ENCODE peak calls at places on chromosome 1, in ten cellular contexts. D is kidney, R is stomach, Y is A549, E is left ventricle myocardium inferior, K is lower lobe of right lung, T is fibroblast of lung, A is heart right ventricle, H is hepatocyte, X is uterus. N is an unnamed sample. For H3K4me1, the result is how much of the 10 kb centered on the place peaks cover.

GRCh38 chr1:117599822-117600221 is 6.0 kb upstream of the TENT5C start:
- DNase-seq in H (no peak), R (no peak), Y (no peak), E (peak), X (peak), A (no peak), D (no peak), T (no peak), K (no peak), N (no peak)

GRCh38 chr1:157968951-157969350 is 24.5 kb upstream of the KIRREL1 start:
- DNase-seq in H (no peak), R (no peak), X (no peak), E (no peak), D (no peak), Y (peak), A (no peak), K (no peak), T (peak), N (no peak)

GRCh38 chr1:37306461-37306860 is 167.9 kb upstream of the ZC3H12A start:
- DNase-seq in K (no peak), Y (no peak), A (no peak), E (no peak), R (no peak), D (no peak), T (peak), X (peak), H (no peak), N (no peak)

GRCh38 chr1:232292246-232292645 is 337.7 kb downstream of the SIPA1L2 start:
- DNase-seq in R (no peak), X (no peak), Y (no peak), E (no peak), A (no peak), D (no peak), H (no peak), T (no peak), K (no peak), N (no peak)

GRCh38 chr1:225700164-225700740 is 47.3 kb upstream of the ENAH start:
- DNase-seq in H (peak), E (no peak), X (no peak), R (no peak), K (no peak), T (peak), A (no peak), D (no peak), Y (peak), N (no peak)

GRCh38 chr1:6221210-6221784 is 14.5 kb downstream of the ICMT start:
- DNase-seq in D (peak), R (no peak), E (no peak), Y (no peak), A (no peak), H (no peak), X (no peak), T (no peak), K (no peak), N (no peak)

GRCh38 chr1:63855942-63856341 is 82.1 kb downstream of the ROR1 start:
- DNase-seq in K (no peak), T (no peak), R (no peak), Y (no peak), E (no peak), D (no peak), H (no peak), A (no peak), X (no peak), N (no peak)

GRCh38 chr1:24027838-24028468 is 47.8 kb upstream of the SRSF10 start:
- DNase-seq in D (no peak), T (peak), K (no peak), R (no peak), Y (no peak), A (no peak), X (no peak), H (peak), E (no peak), N (no peak)

GRCh38 chr1:228902781-228903572 is 167.7 kb downstream of the RHOU start:
- DNase-seq in K (peak), D (peak), H (peak), X (peak), E (peak), Y (peak), T (peak), A (peak), R (peak), N (peak)

GRCh38 chr1:174743654-174744561 is 255.8 kb upstream of the CACYBP start:
- DNase-seq in H (peak), T (peak), E (no peak), Y (peak), K (no peak), R (no peak), A (no peak), X (no peak), D (no peak), N (no peak)

GRCh38 chr1:66693856-66694255 is 58.4 kb upstream of the DYNLT5 start:
- DNase-seq in X (no peak), E (no peak), D (no peak), H (no peak), K (no peak), A (no peak), T (no peak), R (no peak), Y (no peak), N (no peak)

GRCh38 chr1:8065369-8065768 is 39.3 kb upstream of the ERRFI1 start:
- DNase-seq in E (no peak), A (no peak), T (no peak), X (no peak), Y (no peak), D (no peak), K (no peak), H (no peak), R (no peak), N (no peak)

DNA sequence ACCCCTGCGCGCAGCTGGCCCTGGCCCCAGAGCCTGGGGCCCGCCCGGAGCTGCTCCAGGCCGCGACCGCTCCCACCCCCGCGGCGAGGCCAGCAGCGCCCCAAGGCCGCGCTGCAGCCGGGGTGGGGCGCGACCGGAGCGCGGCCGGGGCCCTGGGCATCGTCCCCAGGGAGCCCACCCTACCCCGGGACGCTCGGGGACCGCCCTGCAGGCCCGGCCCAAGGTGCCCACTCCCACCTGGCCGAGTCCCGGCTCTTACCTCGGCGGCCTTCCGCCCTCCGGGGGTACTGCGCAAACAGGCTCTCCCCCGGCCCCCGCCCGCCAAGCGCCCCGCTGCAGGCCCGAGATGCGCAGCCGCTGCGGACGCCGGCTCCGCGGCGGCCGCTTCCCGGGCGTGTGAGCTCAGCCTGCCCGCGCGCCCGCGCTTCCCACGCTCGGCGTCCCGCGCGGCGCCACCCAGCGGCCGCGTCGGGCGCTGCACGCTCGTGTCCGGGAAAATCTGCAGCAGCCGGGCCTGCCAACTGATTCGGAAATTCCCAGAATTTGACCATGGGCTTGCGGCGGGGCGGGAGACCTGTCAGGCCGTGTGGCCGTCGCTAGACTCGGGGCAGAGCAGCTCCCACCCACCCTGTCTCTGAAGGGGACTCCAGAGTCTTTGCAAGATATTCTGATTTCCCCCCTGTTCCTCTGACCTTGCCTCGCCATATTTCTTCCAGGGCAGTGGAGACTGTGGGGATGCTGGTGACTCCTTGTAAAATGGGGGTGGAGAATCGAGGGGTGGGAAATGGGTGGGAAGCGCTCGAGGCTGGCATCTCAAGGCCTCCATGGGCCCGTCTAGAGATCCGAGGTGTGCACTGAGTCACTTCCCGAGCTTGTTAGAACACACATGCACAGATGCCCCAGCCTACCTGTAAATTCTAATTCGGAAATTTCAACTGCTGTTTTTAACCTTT is 41.9 kb downstream of the CD34 start:
- DNase-seq in Y (peak), X (peak), D (peak), H (peak), R (peak), K (peak), A (peak), T (peak), E (peak), N (peak)
- H3K4me1 ChIP-seq in Y (under half), X (under half), D (under half), H (under half), R (half or more), K (half or more), A (half or more), T (under half), E (half or more), N (under half)

DNA sequence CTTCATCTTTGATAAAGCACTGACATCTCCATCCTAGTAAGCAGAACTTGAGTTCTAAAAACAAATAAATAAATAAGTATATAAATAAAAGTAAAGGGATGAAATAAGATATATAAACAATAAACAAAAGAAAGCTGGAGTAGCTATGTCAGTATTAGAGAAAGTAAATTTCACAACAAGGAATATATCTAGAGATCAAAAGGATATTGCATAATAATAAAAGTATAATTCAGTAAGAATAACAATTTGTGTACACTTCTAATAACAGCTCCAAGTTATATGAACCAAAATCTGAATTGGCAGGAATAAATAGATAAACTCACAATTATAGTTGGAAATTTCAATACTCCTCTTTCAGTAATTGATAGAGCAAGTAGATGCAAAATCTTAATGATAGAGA is 9.8 kb upstream of the CENPF start:
- DNase-seq in E (no peak), D (no peak), T (no peak), H (no peak), X (no peak), Y (no peak), R (no peak), K (no peak), A (no peak), N (no peak)
- H3K4me3 ChIP-seq in E (no peak), D (no peak), T (no peak), H (no peak), X (no peak), Y (no peak), R (no peak), K (no peak), A (no peak), N (no peak)

DNA sequence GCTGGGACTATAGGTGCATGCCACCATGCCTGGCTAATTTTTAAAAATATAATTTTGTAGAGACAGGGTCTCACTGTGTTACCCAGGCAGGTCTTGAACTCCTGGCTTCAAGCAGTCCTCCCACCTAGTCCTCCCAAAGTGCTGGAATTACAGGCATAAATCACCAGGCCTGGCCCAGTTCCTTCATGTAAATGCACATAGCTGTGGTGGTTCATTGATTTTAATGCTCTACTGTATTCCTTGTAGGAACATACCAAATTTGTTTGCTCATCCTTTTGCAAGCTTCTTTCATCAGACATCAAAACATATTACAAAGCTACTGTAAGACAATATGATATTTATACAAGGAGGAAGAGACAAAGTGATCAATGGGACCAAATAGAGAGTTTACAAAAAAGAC is 237.5 kb upstream of the ESRRG start:
- DNase-seq in T (peak), R (no peak), X (no peak), E (no peak), H (no peak), K (no peak), D (no peak), Y (no peak), A (no peak), N (no peak)
- H3K27ac ChIP-seq in T (no peak), R (no peak), X (no peak), E (no peak), H (no peak), K (no peak), D (no peak), Y (no peak), A (no peak), N (no peak)

GRCh38 chr1:155009221-155009711 is 6.7 kb downstream of the ZBTB7B start:
- DNase-seq in Y (no peak), R (no peak), D (peak), E (no peak), K (no peak), X (no peak), H (no peak), A (no peak), T (no peak), N (peak)
- H3K4me1 ChIP-seq in Y (half or more), R (half or more), D (half or more), E (half or more), K (half or more), X (under half), H (under half), A (half or more), T (under half), N (under half)